ENCODE peak calls at places on chromosome 22, in four cellular contexts. L, V, G and K are unnamed samples.

GRCh38 chr22:47310601-47311000 is 548.2 kb downstream of the TBC1D22A start:
- ATAC-seq in L (peak), V (no peak), G (no peak), K (no peak)

GRCh38 chr22:44683881-44684280 is 18.1 kb upstream of the PRR5 start:
- ATAC-seq in L (no peak), V (no peak), G (no peak), K (no peak)

GRCh38 chr22:45460288-45461109 is 42.2 kb upstream of the FBLN1 start:
- ATAC-seq in L (no peak), V (no peak), G (peak), K (peak)

GRCh38 chr22:48581821-48582469 is 1245.7 kb downstream of the BRD1 start:
- ATAC-seq in L (peak), V (no peak), G (no peak), K (no peak)

GRCh38 chr22:30212363-30212995 is 34.1 kb downstream of the LIF start:
- ATAC-seq in L (peak), V (peak), G (peak), K (peak)

GRCh38 chr22:42169055-42169469 is 38.5 kb upstream of the CYP2D6 start:
- ATAC-seq in L (peak), V (peak), G (peak), K (peak)

GRCh38 chr22:46996595-46997310 is 234.3 kb downstream of the TBC1D22A start:
- ATAC-seq in L (no peak), V (peak), G (no peak), K (peak)

GRCh38 chr22:39597236-39597869 is 26.8 kb downstream of the CACNA1I start:
- ATAC-seq in L (peak), V (no peak), G (no peak), K (no peak)

GRCh38 chr22:32958021-32958420 is 100.2 kb downstream of the SYN3 start:
- ATAC-seq in L (no peak), V (no peak), G (peak), K (no peak)

GRCh38 chr22:24542641-24543040 is 12.3 kb downstream of the GUCD1 start:
- ATAC-seq in L (no peak), V (no peak), G (peak), K (no peak)

GRCh38 chr22:31676700-31677099 is 14.7 kb upstream of the PISD start:
- ATAC-seq in L (peak), V (peak), G (peak), K (peak)

GRCh38 chr22:19799322-19800190 is 39.0 kb downstream of the TBX1 start:
- ATAC-seq in L (no peak), V (no peak), G (peak), K (peak)

GRCh38 chr22:30408388-30409101 is 11.7 kb downstream of the SEC14L2 start:
- ATAC-seq in L (peak), V (no peak), G (peak), K (peak)

GRCh38 chr22:35043932-35044319 is 22.0 kb upstream of the ISX start:
- ATAC-seq in L (no peak), V (peak), G (no peak), K (no peak)

GRCh38 chr22:27692243-27692642 is 109.3 kb downstream of the MN1 start:
- ATAC-seq in L (peak), V (no peak), G (no peak), K (peak)

GRCh38 chr22:32502346-32502745 is 27.7 kb downstream of the FBXO7 start:
- ATAC-seq in L (peak), V (peak), G (no peak), K (peak)

GRCh38 chr22:22123118-22123959 is 121.2 kb upstream of the VPREB1 start:
- ATAC-seq in L (no peak), V (no peak), G (no peak), K (no peak)

GRCh38 chr22:36881504-36882245 is 20.9 kb downstream of the NCF4 start:
- ATAC-seq in L (no peak), V (no peak), G (no peak), K (no peak)

GRCh38 chr22:49969751-49970527 is 9.4 kb downstream of the PIM3 start:
- ATAC-seq in L (no peak), V (no peak), G (no peak), K (peak)

GRCh38 chr22:35205956-35206355 is 51.3 kb upstream of the HMGXB4 start:
- ATAC-seq in L (peak), V (no peak), G (peak), K (peak)

GRCh38 chr22:17120281-17120680 is 879 bp downstream of the TMEM121B start:
- ATAC-seq in L (peak), V (peak), G (peak), K (peak)

GRCh38 chr22:46788426-46789168 is 26.1 kb downstream of the TBC1D22A start:
- ATAC-seq in L (no peak), V (peak), G (no peak), K (no peak)

GRCh38 chr22:29128891-29129643 is 56.2 kb downstream of the KREMEN1 start:
- ATAC-seq in L (no peak), V (no peak), G (peak), K (peak)

GRCh38 chr22:29994941-29995340 is 85.3 kb upstream of the HORMAD2 start:
- ATAC-seq in L (peak), V (peak), G (peak), K (peak)

GRCh38 chr22:38460367-38460952 is 5.5 kb upstream of the KCNJ4 start:
- ATAC-seq in L (no peak), V (no peak), G (no peak), K (peak)

GRCh38 chr22:49160261-49161001 is 667.2 kb downstream of the BRD1 start:
- ATAC-seq in L (no peak), V (no peak), G (no peak), K (no peak)

GRCh38 chr22:44333847-44334635 is 21.3 kb upstream of the SHISAL1 start:
- ATAC-seq in L (no peak), V (no peak), G (no peak), K (no peak)

GRCh38 chr22:26542831-26543230 is 30.6 kb upstream of the TFIP11 start:
- ATAC-seq in L (no peak), V (no peak), G (peak), K (no peak)

GRCh38 chr22:29510542-29510941 is 30.5 kb downstream of the NEFH start:
- ATAC-seq in L (no peak), V (no peak), G (no peak), K (no peak)

GRCh38 chr22:39207141-39208012 is 37.4 kb downstream of the PDGFB start:
- ATAC-seq in L (peak), V (peak), G (peak), K (no peak)

GRCh38 chr22:31241200-31241599 is 29.1 kb downstream of the LIMK2 start:
- ATAC-seq in L (no peak), V (peak), G (peak), K (no peak)

GRCh38 chr22:39661842-39662676 is 91.5 kb downstream of the CACNA1I start:
- ATAC-seq in L (peak), V (peak), G (no peak), K (no peak)

GRCh38 chr22:18113680-18114394 is 3.2 kb downstream of the TUBA8 start:
- ATAC-seq in L (no peak), V (no peak), G (no peak), K (no peak)

GRCh38 chr22:34414467-34415440 is 494.5 kb upstream of the LARGE1 start:
- ATAC-seq in L (peak), V (peak), G (peak), K (no peak)

GRCh38 chr22:43200555-43200954 is 13.6 kb upstream of the TTLL12 start:
- ATAC-seq in L (no peak), V (no peak), G (no peak), K (no peak)